ENCODE peak calls at places on chromosomes 12 and 14, in seven cellular contexts. W is hepatocyte, T is gastrocnemius medialis, G is AG04449, Z is colonic mucosa, Q is HFF-Myc, S is thoracic aorta. A is an unnamed sample.

GRCh38 chr12:82862069-82862841 is 175.5 kb downstream of the TMTC2 start:
- DNase-seq in Q (peak), W (no peak), S (no peak), G (no peak), T (no peak), Z (no peak), A (peak)

GRCh38 chr14:71588576-71589215 is 343.5 kb upstream of the RGS6 start:
- DNase-seq in T (no peak), Q (no peak), W (no peak), S (no peak), Z (no peak), G (no peak), A (no peak)

GRCh38 chr14:64838656-64839055 is 41.1 kb downstream of the SPTB start:
- DNase-seq in G (no peak), S (no peak), Q (no peak), W (peak), T (no peak), Z (peak), A (no peak)

GRCh38 chr14:67473290-67474082 is 15.0 kb downstream of the TMEM229B start:
- DNase-seq in T (no peak), G (no peak), S (no peak), Z (no peak), Q (no peak), W (no peak), A (no peak)

GRCh38 chr14:67666733-67667132 is 7.7 kb downstream of the VTI1B start:
- DNase-seq in T (no peak), Z (no peak), Q (no peak), S (no peak), W (no peak), G (no peak), A (no peak)

GRCh38 chr12:64175254-64175945 is 46.7 kb downstream of the KICS2 start:
- DNase-seq in Z (no peak), T (no peak), Q (no peak), S (no peak), W (no peak), G (no peak), A (peak)

GRCh38 chr14:69708586-69709169 is 58.3 kb upstream of the SRSF5 start:
- DNase-seq in T (no peak), W (no peak), S (no peak), G (no peak), Q (no peak), Z (no peak), A (no peak)

GRCh38 chr12:14843425-14843887 is at the start of gene ART4:
- DNase-seq in S (no peak), W (no peak), G (no peak), Z (no peak), T (no peak), Q (no peak), A (peak)

GRCh38 chr14:102508774-102509743 is 517 bp downstream of the ANKRD9 start:
- DNase-seq in G (no peak), S (no peak), Z (peak), W (peak), T (peak), Q (no peak), A (peak)

GRCh38 chr12:133226690-133227089 is 9.0 kb downstream of the ANHX start:
- DNase-seq in T (no peak), Z (no peak), Q (no peak), G (no peak), W (no peak), S (no peak), A (no peak)

GRCh38 chr14:77139540-77140342 is 1.9 kb downstream of the ZDHHC22 start:
- DNase-seq in G (no peak), T (no peak), W (peak), Z (peak), S (no peak), Q (no peak), A (no peak)

DNA sequence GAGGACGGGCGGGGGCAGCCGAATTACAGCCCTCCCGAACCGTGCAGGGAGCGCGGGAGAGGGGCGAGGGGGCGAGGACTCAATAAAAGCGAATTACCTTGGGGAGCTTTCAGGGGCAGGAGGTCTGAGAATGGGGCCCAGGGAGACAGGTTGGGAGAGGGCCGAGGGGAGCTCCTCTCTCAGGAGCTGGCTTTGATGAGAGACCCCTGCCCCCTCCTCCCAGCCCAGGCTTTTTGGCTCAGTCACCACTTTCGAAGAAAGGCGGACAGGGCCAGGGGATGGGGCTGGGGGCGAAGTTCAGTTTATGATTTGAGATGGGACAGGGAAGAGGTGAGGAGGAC is 783 bp downstream of the HOXC9 start:
- DNase-seq in W (no peak), Q (no peak), S (no peak), T (no peak), Z (no peak), G (no peak), A (no peak)
- H3K4me3 ChIP-seq in W (peak), Q (peak), S (peak), T (peak), Z (no peak), G (peak), A (no peak)

DNA sequence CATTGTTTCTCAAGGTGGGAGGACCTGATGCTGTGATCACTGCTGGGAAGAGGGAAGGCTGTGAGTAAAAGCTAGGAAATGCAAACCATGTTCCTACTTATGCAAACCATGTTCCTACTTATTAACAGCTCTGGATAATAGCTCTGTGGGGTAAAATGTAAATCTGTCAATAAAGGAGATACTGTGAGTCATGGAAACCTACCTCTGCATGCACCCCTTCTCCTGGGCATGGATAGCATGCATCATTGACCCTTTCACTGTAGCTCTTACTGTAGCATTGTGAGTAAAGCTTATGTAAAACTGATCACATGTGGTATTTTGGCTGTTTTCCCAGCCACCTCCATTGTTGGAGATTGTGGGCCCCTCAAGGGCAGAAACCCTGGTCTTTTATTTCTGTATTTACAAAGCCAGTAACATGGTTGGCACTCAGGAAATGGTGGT is 253.7 kb downstream of the GRIN2B start:
- DNase-seq in T (no peak), Q (no peak), S (no peak), W (no peak), Z (no peak), G (no peak), A (no peak)
- H3K4me3 ChIP-seq in T (no peak), Q (no peak), S (no peak), W (no peak), Z (no peak), G (no peak), A (no peak)

GRCh38 chr14:36513451-36514277 is 6.4 kb downstream of the NKX2-1 start:
- DNase-seq in Z (no peak), G (no peak), T (no peak), Q (no peak), S (no peak), W (no peak), A (no peak)

GRCh38 chr14:36515896-36516718 is 3.9 kb downstream of the NKX2-1 start:
- DNase-seq in S (no peak), T (no peak), W (no peak), Q (no peak), G (no peak), Z (no peak), A (no peak)

GRCh38 chr14:36513012-36513420 is 7.0 kb downstream of the NKX2-1 start:
- DNase-seq in T (no peak), S (no peak), G (no peak), Q (no peak), W (no peak), Z (no peak), A (no peak)

GRCh38 chr14:36515105-36515593 is 4.9 kb downstream of the NKX2-1 start:
- DNase-seq in S (no peak), W (no peak), T (no peak), Q (no peak), Z (no peak), G (no peak), A (no peak)

GRCh38 chr14:36514278-36515104 is 5.5 kb downstream of the NKX2-1 start:
- DNase-seq in G (no peak), W (no peak), Z (no peak), T (no peak), S (no peak), Q (no peak), A (no peak)
- H3K4me3 ChIP-seq in G (no peak), W (no peak), Z (no peak), T (no peak), S (no peak), Q (no peak), A (no peak)

DNA sequence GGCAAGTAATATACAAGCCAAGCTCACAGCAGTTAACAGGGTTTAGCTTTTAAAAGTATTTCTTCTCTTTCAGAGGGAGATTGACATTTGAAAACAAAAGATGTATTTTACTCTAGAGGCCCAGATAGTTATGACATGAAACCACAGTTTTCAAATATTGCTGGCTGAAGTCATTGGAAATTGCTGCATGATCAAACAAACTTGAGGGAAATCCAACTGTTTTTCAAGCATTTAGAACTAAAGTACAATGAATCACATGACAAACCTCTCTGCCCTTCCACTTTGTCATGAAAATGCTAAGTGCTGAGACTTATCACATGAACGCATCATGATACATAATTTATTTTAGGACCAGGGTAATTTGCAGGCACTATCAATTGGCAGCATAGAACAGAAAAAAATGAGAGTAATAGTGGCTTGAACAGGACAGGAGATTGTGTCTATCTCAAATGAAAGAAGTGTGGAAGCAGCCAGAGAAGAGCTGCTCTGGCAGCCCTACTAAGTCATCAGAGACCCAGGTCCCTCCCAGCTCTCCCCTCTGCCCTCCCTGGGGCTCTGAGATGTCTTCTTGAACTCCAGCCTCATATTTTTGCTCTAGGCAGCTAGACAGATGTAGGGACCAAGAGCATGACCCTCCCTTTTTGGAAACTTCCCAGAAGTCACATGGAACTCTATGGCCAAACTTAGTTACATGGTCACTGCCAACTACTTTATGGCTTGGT is 90.1 kb upstream of the PELI2 start:
- DNase-seq in W (no peak), Z (no peak), Q (no peak), S (no peak), G (no peak), T (no peak), A (peak)
- H3K4me3 ChIP-seq in W (no peak), Z (no peak), Q (no peak), S (peak), G (no peak), T (no peak), A (no peak)

GRCh38 chr12:124554429-124555029 is 12.9 kb downstream of the NCOR2 start:
- DNase-seq in G (no peak), Q (no peak), T (peak), S (no peak), Z (no peak), W (no peak), A (no peak)
- H3K4me3 ChIP-seq in G (no peak), Q (no peak), T (peak), S (peak), Z (no peak), W (no peak), A (no peak)

GRCh38 chr14:104712881-104713734 is 10.9 kb upstream of the ADSS1 start:
- DNase-seq in Z (no peak), Q (no peak), G (no peak), S (no peak), T (no peak), W (no peak), A (no peak)
- H3K4me3 ChIP-seq in Z (no peak), Q (no peak), G (no peak), S (no peak), T (no peak), W (no peak), A (no peak)

GRCh38 chr12:58346032-58346632 is 404.8 kb downstream of the ATP23 start:
- DNase-seq in G (no peak), Z (no peak), W (peak), T (no peak), Q (no peak), S (no peak), A (peak)
- H3K4me3 ChIP-seq in G (no peak), Z (no peak), W (no peak), T (no peak), Q (no peak), S (peak), A (no peak)

GRCh38 chr12:121092034-121092433 is 40.6 kb upstream of the P2RX7 start:
- DNase-seq in G (no peak), S (no peak), Z (no peak), W (no peak), T (no peak), Q (no peak), A (no peak)

GRCh38 chr12:121093487-121093891 is 39.2 kb upstream of the P2RX7 start:
- DNase-seq in Q (no peak), W (no peak), T (no peak), Z (no peak), S (no peak), G (no peak), A (no peak)

GRCh38 chr12:121095544-121096198 is 37.0 kb upstream of the P2RX7 start:
- DNase-seq in T (peak), Z (peak), S (no peak), W (peak), G (no peak), Q (peak), A (peak)

GRCh38 chr12:121099779-121100178 is 32.9 kb upstream of the P2RX7 start:
- DNase-seq in G (no peak), Q (no peak), T (no peak), Z (no peak), S (no peak), W (no peak), A (no peak)

GRCh38 chr12:121096199-121096798 is 36.4 kb upstream of the P2RX7 start:
- DNase-seq in S (no peak), T (no peak), G (no peak), Z (no peak), Q (no peak), W (no peak), A (no peak)
- H3K4me3 ChIP-seq in S (peak), T (no peak), G (no peak), Z (no peak), Q (no peak), W (no peak), A (no peak)

GRCh38 chr14:24195186-24196070 is at the start of gene TM9SF1:
- DNase-seq in T (peak), Z (peak), S (peak), Q (peak), G (peak), W (peak), A (peak)

GRCh38 chr14:24194873-24195185 is 412 bp downstream of the TM9SF1 start:
- DNase-seq in G (no peak), T (no peak), Q (no peak), S (no peak), Z (no peak), W (no peak), A (no peak)

GRCh38 chr14:24198845-24199524 is 3.7 kb upstream of the TM9SF1 start:
- DNase-seq in Q (no peak), S (no peak), T (no peak), W (no peak), G (no peak), Z (no peak), A (no peak)

GRCh38 chr14:24196071-24197061 is 1.1 kb upstream of the TM9SF1 start:
- DNase-seq in G (no peak), W (no peak), S (no peak), T (no peak), Q (no peak), Z (no peak), A (peak)

GRCh38 chr14:24197066-24197465 is 1.8 kb upstream of the TM9SF1 start:
- DNase-seq in G (no peak), S (no peak), Z (no peak), T (no peak), Q (no peak), W (no peak), A (no peak)
- H3K4me3 ChIP-seq in G (peak), S (no peak), Z (no peak), T (no peak), Q (peak), W (no peak), A (no peak)

A was measured in cardiac fibroblast.